ENCODE peak calls at places on chromosomes 5 and 9, in six cellular contexts. C is fibroblast of lung, U is heart right ventricle, T is cardiac muscle cell, R is A673, V is GM23248. Y is an unnamed sample.

GRCh38 chr9:2385746-2386145 is 235.8 kb upstream of the VLDLR start:
- DNase-seq in C (no peak), U (no peak), T (no peak), R (no peak), V (no peak), Y (no peak)

GRCh38 chr9:556675-557074 is 284.8 kb upstream of the DMRT1 start:
- DNase-seq in C (no peak), U (no peak), T (no peak), R (no peak), V (no peak), Y (no peak)

GRCh38 chr5:125416055-125416454 is 669.6 kb upstream of the ZNF608 start:
- DNase-seq in C (no peak), U (no peak), T (no peak), R (no peak), V (no peak), Y (no peak)

GRCh38 chr5:65482727-65483473 is 1.2 kb upstream of the ADAMTS6 start:
- DNase-seq in C (peak; percentile 79), U (peak; percentile 30), T (peak; percentile 40), R (peak; percentile 42), V (peak; percentile 73), Y (no peak)

GRCh38 chr9:36905101-36906066 is 128.7 kb downstream of the PAX5 start:
- DNase-seq in C (no peak), U (no peak), T (peak; percentile 40), R (no peak), V (no peak), Y (no peak)

GRCh38 chr5:115616892-115617291 is 8.9 kb downstream of the TMED7 start:
- DNase-seq in C (no peak), U (no peak), T (no peak), R (no peak), V (no peak), Y (no peak)

GRCh38 chr5:14445581-14446290 is 135.9 kb upstream of the OTULINL start:
- DNase-seq in C (no peak), U (no peak), T (peak; percentile 50), R (peak; percentile 73), V (peak; percentile 74), Y (peak; percentile 64)

GRCh38 chr9:71725590-71726338 is 42.5 kb downstream of the CEMIP2 start:
- DNase-seq in C (peak; percentile 40), U (no peak), T (no peak), R (no peak), V (peak; percentile 74), Y (no peak)

GRCh38 chr5:38793099-38793498 is 52.7 kb upstream of the OSMR start:
- DNase-seq in C (no peak), U (no peak), T (no peak), R (no peak), V (no peak), Y (no peak)

GRCh38 chr5:141382469-141383294 is at the start of gene PCDHGA7:
- DNase-seq in C (peak; percentile 54), U (no peak), T (no peak), R (peak; percentile 68), V (no peak), Y (no peak)

GRCh38 chr5:4191024-4191423 is 595.4 kb downstream of the IRX1 start:
- DNase-seq in C (no peak), U (no peak), T (no peak), R (peak; percentile 2), V (no peak), Y (no peak)

GRCh38 chr5:145829708-145830361 is 5.3 kb downstream of the PRELID2 start:
- DNase-seq in C (peak; percentile 10), U (no peak), T (no peak), R (no peak), V (no peak), Y (no peak)

GRCh38 chr9:38345851-38346755 is 46.4 kb upstream of the ALDH1B1 start:
- DNase-seq in C (no peak), U (no peak), T (no peak), R (no peak), V (no peak), Y (no peak)

GRCh38 chr5:56480305-56481146 is 247.4 kb upstream of the ANKRD55 start:
- DNase-seq in C (peak; percentile 48), U (peak; percentile 83), T (peak; percentile 60), R (peak; percentile 33), V (peak; percentile 86), Y (peak; percentile 56)

GRCh38 chr5:87594566-87594965 is 181.8 kb upstream of the CCNH start:
- DNase-seq in C (no peak), U (no peak), T (no peak), R (no peak), V (no peak), Y (no peak)

GRCh38 chr5:66849803-66850202 is 253.6 kb downstream of the MAST4 start:
- DNase-seq in C (no peak), U (no peak), T (no peak), R (peak; percentile 16), V (peak; percentile 71), Y (no peak)

GRCh38 chr5:38752622-38753021 is 93.2 kb upstream of the OSMR start:
- DNase-seq in C (no peak), U (no peak), T (no peak), R (no peak), V (peak; percentile 33), Y (no peak)

GRCh38 chr9:136297016-136297691 is 6.7 kb downstream of the CCDC187 start:
- DNase-seq in C (no peak), U (no peak), T (no peak), R (no peak), V (no peak), Y (no peak)

GRCh38 chr5:154071799-154072781 is 33.3 kb downstream of the MFAP3 start:
- DNase-seq in C (peak; percentile 72), U (peak; percentile 82), T (peak; percentile 84), R (peak; percentile 78), V (peak; percentile 74), Y (peak; percentile 86)

GRCh38 chr9:135926402-135927194 is 19.3 kb upstream of the CAMSAP1 start:
- DNase-seq in C (peak; percentile 62), U (peak; percentile 21), T (no peak), R (no peak), V (peak; percentile 96), Y (peak; percentile 89)

GRCh38 chr9:14423816-14424261 is 109.9 kb upstream of the NFIB start:
- DNase-seq in C (peak; percentile 86), U (no peak), T (no peak), R (no peak), V (peak; percentile 44), Y (peak; percentile 53)

GRCh38 chr5:10338996-10339903 is 14.2 kb upstream of the MARCHF6 start:
- DNase-seq in C (no peak), U (no peak), T (no peak), R (no peak), V (no peak), Y (peak; percentile 38)

GRCh38 chr5:120516799-120517198 is 52.7 kb downstream of the PRR16 start:
- DNase-seq in C (peak; percentile 37), U (no peak), T (no peak), R (peak; percentile 2), V (peak; percentile 83), Y (peak; percentile 26)

GRCh38 chr5:159850192-159850573 is 66.1 kb upstream of the ADRA1B start:
- DNase-seq in C (peak; percentile 37), U (no peak), T (no peak), R (no peak), V (peak; percentile 90), Y (no peak)

GRCh38 chr5:168076561-168076991 is 214.9 kb upstream of the WWC1 start:
- DNase-seq in C (peak; percentile 67), U (peak; percentile 28), T (peak; percentile 49), R (peak; percentile 89), V (peak; percentile 70), Y (peak; percentile 71)

GRCh38 chr9:136462664-136463063 is 20.2 kb downstream of the SEC16A start:
- DNase-seq in C (no peak), U (no peak), T (no peak), R (no peak), V (no peak), Y (no peak)

GRCh38 chr9:69157751-69158466 is 16.2 kb upstream of the TJP2 start:
- DNase-seq in C (no peak), U (no peak), T (no peak), R (no peak), V (peak; percentile 65), Y (peak; percentile 21)

GRCh38 chr5:16589658-16590057 is 27.1 kb downstream of the RETREG1 start:
- DNase-seq in C (no peak), U (no peak), T (no peak), R (no peak), V (no peak), Y (no peak)

GRCh38 chr5:16593013-16593412 is 23.8 kb downstream of the RETREG1 start:
- DNase-seq in C (peak; percentile 31), U (no peak), T (no peak), R (no peak), V (peak; percentile 94), Y (no peak)

GRCh38 chr5:16590685-16591084 is 26.1 kb downstream of the RETREG1 start:
- DNase-seq in C (no peak), U (no peak), T (no peak), R (no peak), V (no peak), Y (no peak)

GRCh38 chr5:16585028-16585667 is 31.6 kb downstream of the RETREG1 start:
- DNase-seq in C (no peak), U (no peak), T (no peak), R (no peak), V (peak; percentile 8), Y (no peak)

DNA sequence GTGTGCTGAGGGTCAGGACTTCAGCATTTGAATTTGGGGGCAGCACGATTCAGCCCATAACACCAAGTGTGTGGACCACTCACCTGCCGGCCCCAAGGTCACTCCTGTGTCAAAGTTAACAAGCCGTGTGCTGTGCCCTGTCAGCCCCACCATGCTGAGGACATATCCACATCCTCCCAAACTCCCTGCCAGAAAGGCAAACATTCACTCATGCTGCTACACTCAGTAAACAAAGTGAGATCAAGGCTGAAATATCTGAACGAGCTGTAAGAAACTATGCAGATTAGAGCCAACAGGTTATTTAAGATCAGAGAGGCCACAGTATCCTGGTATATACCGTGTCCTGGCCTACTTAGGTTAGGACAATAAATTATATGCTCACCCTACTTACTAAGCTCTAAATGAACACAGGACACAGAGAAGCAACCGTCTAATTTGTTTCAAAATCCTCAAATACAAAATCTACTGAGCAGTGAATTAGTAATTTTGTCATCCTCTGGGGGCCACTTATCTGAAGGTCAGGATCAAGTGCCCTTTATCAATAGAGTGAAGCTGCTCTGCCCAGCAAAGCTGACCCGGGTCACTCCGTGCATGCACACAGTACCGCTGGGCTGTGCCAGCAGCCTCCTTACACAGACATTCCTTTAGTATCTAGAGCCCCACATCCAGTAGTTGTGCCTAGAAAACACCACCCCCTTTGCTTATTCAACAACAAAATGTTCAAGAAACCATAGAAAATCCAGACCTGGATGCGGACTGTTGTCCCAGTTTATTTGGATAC is 28.2 kb downstream of the RETREG1 start:
- DNase-seq in C (no peak), U (no peak), T (no peak), R (no peak), V (no peak), Y (no peak)
- H3K4me1 ChIP-seq in C (no peaks in the 10 kb centered on the region), U (peaks cover 13% of the 10 kb centered on the region), T (peaks cover 14% of the 10 kb centered on the region), R (no peaks in the 10 kb centered on the region), V (peaks cover 8% of the 10 kb centered on the region), Y (no peaks in the 10 kb centered on the region)

GRCh38 chr9:114185570-114185969 is 30.2 kb downstream of the COL27A1 start:
- DNase-seq in C (no peak), U (no peak), T (no peak), R (no peak), V (no peak), Y (no peak)
- H3K36me3 ChIP-seq in C (peaks cover 1% of the 10 kb centered on the region), U (peaks cover 3% of the 10 kb centered on the region), T (no peaks in the 10 kb centered on the region), R (peaks cover 2% of the 10 kb centered on the region), V (no peaks in the 10 kb centered on the region), Y (no peaks in the 10 kb centered on the region)

GRCh38 chr5:172411423-172412111 is 42.8 kb downstream of the SH3PXD2B start:
- DNase-seq in C (peak; percentile 88), U (no peak), T (no peak), R (no peak), V (peak; percentile 70), Y (no peak)
- H3K27ac ChIP-seq in C (peak overlapping the region; percentile 76), U (peak overlapping the region; percentile 75), T (no peak overlapping the region), R (no peak overlapping the region), V (peak overlapping the region; percentile 94), Y (peak overlapping the region; percentile 0)

GRCh38 chr9:133954862-133955529 is 37.1 kb downstream of the VAV2 start:
- DNase-seq in C (no peak), U (no peak), T (no peak), R (no peak), V (no peak), Y (no peak)
- H3K4me1 ChIP-seq in C (peaks cover 23% of the 10 kb centered on the region), U (peaks cover 34% of the 10 kb centered on the region), T (peaks cover 20% of the 10 kb centered on the region), R (peaks cover 16% of the 10 kb centered on the region), V (peaks cover 14% of the 10 kb centered on the region), Y (peaks cover 54% of the 10 kb centered on the region)